ENCODE peak calls at places on chromosomes 4 and X, in four cellular contexts. C is fibroblast of lung, K is choroid plexus epithelial cell, L is right atrium auricular region. W is an unnamed sample.

GRCh38 chr4:20552004-20552403 is 148.3 kb upstream of the PACRGL start:
- DNase-seq in L (no peak), C (no peak), K (no peak), W (no peak)

GRCh38 chrX:48924270-48924669 is 5.4 kb upstream of the PIM2 start:
- DNase-seq in L (no peak), K (no peak), C (no peak), W (no peak)

GRCh38 chrX:40938418-40938817 is 146.8 kb upstream of the USP9X start:
- DNase-seq in C (no peak), K (peak), L (no peak), W (peak)

GRCh38 chrX:14228611-14229010 is 198.9 kb upstream of the GEMIN8 start:
- DNase-seq in K (no peak), C (no peak), L (no peak), W (no peak)

GRCh38 chr4:149264093-149264733 is 551.4 kb downstream of the IQCM start:
- DNase-seq in C (peak), L (no peak), K (peak), W (peak)

GRCh38 chr4:6087669-6088068 is 69.4 kb upstream of the C4orf50 start:
- DNase-seq in K (peak), L (no peak), C (no peak), W (peak)

GRCh38 chrX:154375156-154375504 is 696 bp upstream of the FLNA start:
- DNase-seq in C (no peak), L (no peak), K (no peak), W (no peak)

GRCh38 chrX:111329370-111329769 is 59.1 kb upstream of the CAPN6 start:
- DNase-seq in C (no peak), K (no peak), L (no peak), W (no peak)

GRCh38 chr4:163157157-163157556 is 9.5 kb downstream of the NAF1 start:
- DNase-seq in K (peak), C (peak), L (no peak), W (peak)

GRCh38 chr4:145552181-145552822 is 66.9 kb upstream of the MMAA start:
- DNase-seq in L (no peak), K (no peak), C (no peak), W (no peak)

GRCh38 chr4:76430519-76431388 is 4.3 kb upstream of the SHROOM3 start:
- DNase-seq in C (peak), K (peak), L (no peak), W (peak)

GRCh38 chr4:76439491-76439890 is 4.5 kb downstream of the SHROOM3 start:
- DNase-seq in L (no peak), K (no peak), C (no peak), W (no peak)

GRCh38 chr4:76434901-76435688 is at the start of gene SHROOM3:
- DNase-seq in K (peak), C (no peak), L (no peak), W (no peak)

GRCh38 chr4:76435689-76436176 is 704 bp downstream of the SHROOM3 start:
- DNase-seq in K (no peak), L (no peak), C (no peak), W (no peak)
- TF ChIP-seq CTCF in K (peak), L (no peak), C (peak), W (peak)

GRCh38 chr4:39455486-39455885 is 3.2 kb downstream of the RPL9 start:
- DNase-seq in L (no peak), C (no peak), K (no peak), W (no peak)

GRCh38 chr4:39458505-39459300 is at the start of the genes LIAS and RPL9:
- DNase-seq in C (peak), L (peak), K (peak), W (peak)

GRCh38 chr4:39453738-39454137 is 5.0 kb downstream of the RPL9 start:
- DNase-seq in K (no peak), C (no peak), L (no peak), W (no peak)

GRCh38 chr4:39452860-39453587 is 5.7 kb downstream of the RPL9 start:
- DNase-seq in C (no peak), L (no peak), K (no peak), W (no peak)

GRCh38 chr4:39456946-39457763 is 1.6 kb downstream of the RPL9 start:
- DNase-seq in K (no peak), L (no peak), C (no peak), W (no peak)
- H3K4me3 ChIP-seq in K (peak), L (no peak), C (peak), W (peak)

DNA sequence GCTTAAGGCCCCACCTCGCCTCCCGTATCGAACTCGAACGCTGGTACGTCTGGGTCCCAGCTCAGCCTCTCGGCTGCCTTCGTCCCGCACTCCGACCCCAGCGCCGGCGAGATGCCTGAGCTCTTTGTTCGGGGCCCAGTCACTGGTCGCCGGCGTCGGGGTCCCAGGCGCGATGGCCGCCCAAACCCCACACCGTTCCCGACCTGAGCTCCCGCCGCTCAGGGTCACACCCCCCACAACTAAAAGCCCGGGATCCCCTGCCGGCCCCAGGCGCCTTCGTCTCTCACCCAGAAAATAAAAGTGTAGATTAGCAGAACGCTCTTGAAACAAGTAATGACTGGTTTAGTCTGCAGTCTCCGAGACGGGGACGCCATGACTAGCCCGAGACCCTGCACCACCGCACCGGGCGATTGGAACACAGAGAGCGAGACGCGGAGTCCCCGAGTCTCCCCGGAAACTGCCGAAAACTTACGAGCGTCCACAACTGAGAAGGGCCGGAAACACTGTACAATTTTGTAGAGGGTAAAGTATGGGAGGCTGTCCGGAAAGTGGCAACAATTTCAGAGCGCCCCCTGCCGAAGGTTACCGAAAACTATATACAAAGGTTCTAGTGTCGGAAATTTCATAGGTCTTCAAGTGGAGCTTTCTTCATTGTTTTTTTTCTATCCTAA is at the start of gene TSPAN6:
- DNase-seq in K (peak), L (peak), C (peak), W (peak)
- TF ChIP-seq CTCF in K (peak), L (peak), C (peak), W (peak)

GRCh38 chr4:54234497-54235205 is 5.6 kb downstream of the PDGFRA start:
- DNase-seq in L (no peak), K (peak), C (no peak), W (no peak)
- H3K4me3 ChIP-seq in L (no peak), K (peak), C (peak), W (peak)

DNA sequence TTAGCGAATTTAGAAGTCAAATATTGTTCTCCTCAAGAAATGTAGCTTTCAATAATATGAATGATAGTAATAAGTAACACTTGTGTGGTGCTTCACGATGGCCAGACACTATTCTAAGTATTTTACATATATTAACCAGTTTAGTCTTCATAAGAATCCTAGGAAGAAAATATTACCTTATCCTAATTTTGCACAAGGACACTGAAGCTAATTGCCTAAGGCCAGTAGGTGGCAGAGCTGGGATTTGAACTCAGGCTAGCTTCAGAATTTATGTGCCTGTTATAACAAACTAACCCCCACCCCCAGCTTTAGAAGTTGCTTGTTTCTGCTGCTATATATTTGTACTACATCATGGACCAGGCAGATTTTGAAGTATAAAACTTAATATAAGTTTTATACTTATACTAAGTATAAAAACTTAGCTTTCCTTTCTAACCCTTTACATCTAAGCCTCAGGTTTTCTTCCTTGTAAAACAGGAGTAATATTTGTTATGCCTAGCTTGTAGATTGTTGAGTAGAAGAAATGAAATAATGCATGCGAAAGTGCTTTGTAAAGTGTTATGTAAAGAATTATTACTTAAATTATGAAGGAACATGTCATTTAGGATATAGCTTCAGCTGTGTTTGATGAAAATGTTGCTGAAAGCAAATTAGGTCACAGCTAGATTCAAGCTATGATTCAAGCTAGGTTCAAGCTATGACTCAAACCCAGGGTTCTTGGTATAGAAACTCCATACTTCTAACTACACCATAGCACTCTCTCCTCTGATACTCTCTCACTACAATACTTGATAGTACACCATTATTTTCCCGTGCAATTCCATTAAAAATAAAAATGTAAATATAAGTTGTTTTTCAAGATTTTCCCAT is 4.2 kb upstream of the CDS1 start:
- DNase-seq in K (peak), L (no peak), C (peak), W (peak)
- TF ChIP-seq CTCF in K (peak), L (peak), C (peak), W (peak)

GRCh38 chr4:103198111-103198765 is at the start of gene CENPE:
- DNase-seq in L (peak), K (peak), C (peak), W (peak)

GRCh38 chr4:103197765-103198110 is 405 bp downstream of the CENPE start:
- DNase-seq in L (no peak), K (peak), C (no peak), W (no peak)

GRCh38 chr4:103201254-103201653 is 3.1 kb upstream of the CENPE start:
- DNase-seq in K (no peak), C (no peak), L (no peak), W (no peak)

GRCh38 chr4:103201724-103202123 is 3.6 kb upstream of the CENPE start:
- DNase-seq in K (no peak), L (no peak), C (no peak), W (no peak)

GRCh38 chr4:103199009-103199408 is 866 bp upstream of the CENPE start:
- DNase-seq in L (no peak), K (no peak), C (no peak), W (no peak)
- H3K4me3 ChIP-seq in L (peak), K (peak), C (peak), W (peak)

GRCh38 chr4:81919238-81919637 is 447.5 kb upstream of the RASGEF1B start:
- DNase-seq in L (no peak), C (no peak), K (peak), W (no peak)
- TF ChIP-seq CTCF in L (peak), C (peak), K (peak), W (peak)

W was measured in AG10803.